ENCODE peak calls at places on chromosomes 1 and 21, in seven cellular contexts. Q is omental fat pad, U is heart right ventricle, A is lower lobe of right lung, F is cardiac fibroblast, B is AG10803, K is MM.1S. V is an unnamed sample.

GRCh38 chr1:44817771-44818495 is 9.6 kb downstream of the BTBD19 start:
- DNase-seq in Q (no peak), U (no peak), A (peak; percentile 10), F (no peak), B (no peak), K (no peak), V (no peak)

GRCh38 chr1:90964444-90965035 is 57.3 kb downstream of the ZNF644 start:
- DNase-seq in Q (no peak), U (no peak), A (no peak), F (peak; percentile 44), B (peak; percentile 16), K (peak; percentile 9), V (no peak)

GRCh38 chr1:234484991-234485739 is 6.2 kb upstream of the TARBP1 start:
- DNase-seq in Q (no peak), U (no peak), A (no peak), F (no peak), B (no peak), K (no peak), V (no peak)

GRCh38 chr1:246039585-246039984 is 467.5 kb downstream of the SMYD3 start:
- DNase-seq in Q (no peak), U (no peak), A (no peak), F (no peak), B (no peak), K (no peak), V (no peak)

GRCh38 chr1:238777551-238777950 is 608.8 kb upstream of the CHRM3 start:
- DNase-seq in Q (no peak), U (no peak), A (no peak), F (no peak), B (peak; percentile 2), K (no peak), V (no peak)

GRCh38 chr1:83787246-83787998 is 211.5 kb downstream of the TTLL7 start:
- DNase-seq in Q (no peak), U (no peak), A (no peak), F (no peak), B (no peak), K (no peak), V (no peak)

GRCh38 chr1:150562384-150563339 is 13.5 kb downstream of the ADAMTSL4 start:
- DNase-seq in Q (no peak), U (no peak), A (no peak), F (no peak), B (no peak), K (peak; percentile 100), V (peak; percentile 69)

GRCh38 chr1:58844176-58844575 is 60.3 kb upstream of the JUN start:
- DNase-seq in Q (no peak), U (no peak), A (no peak), F (peak; percentile 17), B (no peak), K (no peak), V (no peak)

GRCh38 chr1:10686404-10687040 is 109.9 kb downstream of the CASZ1 start:
- DNase-seq in Q (no peak), U (no peak), A (no peak), F (no peak), B (no peak), K (no peak), V (no peak)

GRCh38 chr21:41648591-41649031 is 118.2 kb downstream of the RIPK4 start:
- DNase-seq in Q (no peak), U (no peak), A (no peak), F (peak; percentile 81), B (peak; percentile 81), K (no peak), V (no peak)

GRCh38 chr1:30724175-30724574 is 790 bp upstream of the MATN1 start:
- DNase-seq in Q (no peak), U (no peak), A (no peak), F (no peak), B (no peak), K (no peak), V (no peak)

GRCh38 chr1:179164494-179164893 is 65.0 kb downstream of the ABL2 start:
- DNase-seq in Q (no peak), U (no peak), A (no peak), F (peak; percentile 59), B (peak; percentile 92), K (no peak), V (no peak)

GRCh38 chr1:114154963-114155322 is 1.3 kb upstream of the SYT6 start:
- DNase-seq in Q (no peak), U (no peak), A (no peak), F (peak; percentile 14), B (peak; percentile 9), K (no peak), V (no peak)

GRCh38 chr1:9037476-9038337 is 11.5 kb upstream of the SLC2A7 start:
- DNase-seq in Q (no peak), U (no peak), A (peak; percentile 19), F (no peak), B (no peak), K (no peak), V (no peak)

GRCh38 chr1:223763881-223764280 is 51.5 kb downstream of the CAPN2 start:
- DNase-seq in Q (no peak), U (no peak), A (no peak), F (no peak), B (no peak), K (peak; percentile 2), V (no peak)

GRCh38 chr1:81231729-81232038 is 569.0 kb upstream of the ADGRL2 start:
- DNase-seq in Q (no peak), U (no peak), A (no peak), F (no peak), B (no peak), K (no peak), V (no peak)

DNA sequence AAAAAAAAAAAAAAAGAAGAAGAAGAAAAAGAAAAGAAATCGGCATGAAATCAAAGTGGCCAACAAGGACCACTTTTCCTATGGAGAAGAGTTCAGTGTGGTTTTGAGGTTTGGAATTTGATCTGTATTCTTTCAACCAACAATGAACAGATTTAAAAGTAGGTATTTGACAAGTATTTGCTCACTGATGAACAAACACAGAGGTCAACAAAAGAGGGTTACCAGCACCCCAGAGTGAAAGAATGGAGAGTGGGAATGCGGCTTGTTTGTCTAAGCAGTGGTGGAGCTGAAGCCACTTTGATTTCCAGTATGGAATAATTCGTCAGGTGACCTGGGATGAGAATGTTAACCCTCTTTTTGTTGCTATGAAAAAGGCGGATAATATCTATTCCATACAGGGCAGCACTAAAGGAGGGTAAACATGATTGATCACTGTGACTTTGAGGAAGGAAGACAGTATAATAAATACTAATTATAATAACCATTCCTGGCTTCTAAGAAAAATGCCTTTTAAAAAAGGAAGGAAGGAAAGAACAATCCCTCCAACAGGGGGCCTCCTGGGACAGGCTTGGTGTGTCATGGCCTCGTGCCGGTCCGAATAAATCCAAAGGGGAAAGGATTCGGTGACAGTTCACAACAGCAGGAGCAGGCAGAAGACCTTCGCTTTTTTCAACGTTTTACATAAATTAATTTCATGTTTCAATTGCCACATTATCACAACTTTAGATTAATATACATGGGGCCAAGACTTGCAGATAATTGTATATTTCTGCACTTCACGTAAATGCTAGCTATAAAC is 37.2 kb upstream of the SIM2 start:
- DNase-seq in Q (no peak), U (peak; percentile 36), A (no peak), F (peak; percentile 44), B (peak; percentile 35), K (no peak), V (no peak)
- TF ChIP-seq CTCF in Q (no peak), U (peak; percentile 41), A (peak; percentile 44), F (peak; percentile 59), B (peak; percentile 61), K (no peak), V (no peak)

DNA sequence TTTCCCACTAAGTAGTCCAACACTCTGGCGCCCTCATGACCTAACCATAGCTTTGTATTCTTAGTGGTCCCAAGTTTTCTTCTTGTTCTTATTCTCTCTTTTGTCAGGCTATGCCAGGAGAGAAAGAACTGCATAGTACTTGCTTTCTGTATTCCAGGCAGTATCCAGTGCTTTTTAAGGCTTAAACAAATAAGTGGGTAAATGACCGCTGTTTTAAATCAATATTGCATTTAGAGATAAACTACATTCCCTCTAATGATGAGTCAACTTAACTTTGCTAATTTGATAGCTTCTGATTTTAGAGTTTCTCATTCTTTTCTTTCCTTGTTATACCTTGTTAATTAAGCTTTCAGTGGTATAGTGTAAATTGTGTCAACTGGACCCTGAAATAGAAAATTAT is 139.6 kb downstream of the ZP4 start:
- DNase-seq in Q (no peak), U (no peak), A (no peak), F (no peak), B (no peak), K (no peak), V (no peak)
- TF ChIP-seq CTCF in Q (no peak), U (no peak), A (no peak), F (no peak), B (no peak), K (no peak), V (no peak)

GRCh38 chr1:216612291-216612690 is 110.9 kb downstream of the ESRRG start:
- DNase-seq in Q (no peak), U (no peak), A (no peak), F (no peak), B (no peak), K (no peak), V (no peak)
- TF ChIP-seq CTCF in Q (no peak), U (no peak), A (no peak), F (no peak), B (no peak), K (no peak), V (no peak)

GRCh38 chr1:226871636-226872327 is 1.4 kb downstream of the PSEN2 start:
- DNase-seq in Q (no peak), U (no peak), A (peak; percentile 28), F (no peak), B (no peak), K (no peak), V (no peak)

GRCh38 chr1:226870323-226871046 is at the start of gene PSEN2:
- DNase-seq in Q (peak; percentile 32), U (peak; percentile 71), A (peak; percentile 85), F (peak; percentile 55), B (peak; percentile 34), K (peak; percentile 86), V (peak; percentile 80)

GRCh38 chr1:226870026-226870322 is 442 bp upstream of the PSEN2 start:
- DNase-seq in Q (no peak), U (no peak), A (no peak), F (no peak), B (no peak), K (no peak), V (no peak)

GRCh38 chr1:226872455-226872854 is 2.0 kb downstream of the PSEN2 start:
- DNase-seq in Q (no peak), U (peak; percentile 26), A (no peak), F (peak; percentile 48), B (no peak), K (no peak), V (no peak)

DNA sequence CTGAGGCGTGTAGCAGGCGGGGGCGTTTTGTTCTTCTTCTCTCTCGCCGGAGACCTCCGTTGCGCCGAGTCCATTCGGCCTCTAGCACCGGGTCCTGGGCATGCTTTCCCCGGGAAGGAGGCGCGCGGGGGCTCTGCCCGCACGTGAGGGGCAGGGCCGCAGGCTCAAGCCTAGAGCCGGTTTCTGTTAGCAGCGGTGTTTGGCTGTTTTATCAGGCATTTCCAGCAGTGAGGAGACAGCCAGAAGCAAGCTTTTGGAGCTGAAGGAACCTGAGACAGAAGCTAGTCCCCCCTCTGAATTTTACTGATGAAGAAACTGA is 590 bp downstream of the PSEN2 start:
- DNase-seq in Q (no peak), U (no peak), A (no peak), F (no peak), B (no peak), K (no peak), V (no peak)
- TF ChIP-seq CTCF in Q (no peak), U (no peak), A (peak; percentile 5), F (no peak), B (no peak), K (no peak), V (no peak)

V was measured in activated B cell treated with CpG ODN at 0.5 μM for 24 hours.